ENCODE peak calls at places on chromosomes 3 and 15, in five cellular contexts. S is heart left ventricle; T is stimulated activated CD8-positive, alpha-beta memory T cell treated with anti-CD3 and anti-CD28 coated beads, Interleukin-2, amount 100 ng/mL, for 48 hours; C is activated naive CD8-positive, alpha-beta T cell treated with anti-CD3 and anti-CD28 coated beads, Interleukin-2, amount 50 U/mL, for 24 hours; Z is Right ventricle myocardium superior. L is an unnamed sample.

GRCh38 chr3:58356054-58356453 is 23.4 kb downstream of the PXK start:
- DNase-seq in S (peak; percentile 31), T (no peak), C (no peak), Z (no peak), L (no peak)

GRCh38 chr15:88954431-88955277 is 41.5 kb upstream of the MFGE8 start:
- DNase-seq in S (peak; percentile 76), T (no peak), C (no peak), Z (peak; percentile 63), L (peak; percentile 40)

GRCh38 chr3:37855363-37855970 is 6.2 kb upstream of the CTDSPL start:
- DNase-seq in S (peak; percentile 89), T (peak; percentile 74), C (peak; percentile 85), Z (peak; percentile 93), L (peak; percentile 85)

GRCh38 chr15:64686130-64686735 is 89.2 kb downstream of the RBPMS2 start:
- DNase-seq in S (no peak), T (no peak), C (no peak), Z (no peak), L (no peak)

GRCh38 chr15:70504305-70504951 is 258.9 kb downstream of the UACA start:
- DNase-seq in S (peak; percentile 77), T (no peak), C (peak; percentile 55), Z (peak; percentile 77), L (peak; percentile 72)

GRCh38 chr3:147661916-147662315 is 252.8 kb downstream of the ZIC1 start:
- DNase-seq in S (no peak), T (no peak), C (no peak), Z (no peak), L (no peak)

GRCh38 chr15:75235760-75236729 is 22.1 kb upstream of the GOLGA6C start:
- DNase-seq in S (peak; percentile 60), T (no peak), C (no peak), Z (peak; percentile 66), L (no peak)

GRCh38 chr15:81813215-81813614 is 232.6 kb downstream of the MEX3B start:
- DNase-seq in S (no peak), T (no peak), C (no peak), Z (no peak), L (no peak)

GRCh38 chr3:186258968-186259367 is 103.1 kb downstream of the DGKG start:
- DNase-seq in S (no peak), T (no peak), C (no peak), Z (no peak), L (no peak)

GRCh38 chr3:152460936-152461335 is 192.2 kb downstream of the MBNL1 start:
- DNase-seq in S (no peak), T (no peak), C (no peak), Z (no peak), L (no peak)

GRCh38 chr3:56818156-56818985 is 16.6 kb upstream of the ARHGEF3 start:
- DNase-seq in S (no peak), T (no peak), C (no peak), Z (no peak), L (no peak)

GRCh38 chr15:90955911-90956310 is 1.2 kb downstream of the RCCD1 start:
- DNase-seq in S (no peak), T (no peak), C (no peak), Z (no peak), L (no peak)

GRCh38 chr3:29284578-29284977 is 3.7 kb downstream of the RBMS3 start:
- DNase-seq in S (no peak), T (no peak), C (no peak), Z (no peak), L (no peak)

GRCh38 chr3:113745273-113746068 is 578 bp downstream of the NAA50 start:
- DNase-seq in S (peak; percentile 57), T (peak; percentile 54), C (peak; percentile 70), Z (peak; percentile 54), L (peak; percentile 79)

GRCh38 chr3:126996905-126997304 is 14.0 kb downstream of the PLXNA1 start:
- DNase-seq in S (no peak), T (no peak), C (no peak), Z (no peak), L (no peak)

GRCh38 chr3:46019707-46020106 is 7.6 kb downstream of the XCR1 start:
- DNase-seq in S (no peak), T (peak; percentile 42), C (peak; percentile 49), Z (no peak), L (no peak)

GRCh38 chr3:40725026-40725425 is 200.3 kb downstream of the ZNF621 start:
- DNase-seq in S (no peak), T (no peak), C (no peak), Z (no peak), L (no peak)

GRCh38 chr3:138049157-138049919 is 39.4 kb downstream of the CLDN18 start:
- DNase-seq in S (no peak), T (no peak), C (no peak), Z (no peak), L (no peak)

GRCh38 chr3:102161362-102162006 is 273.3 kb upstream of the ZPLD1 start:
- DNase-seq in S (no peak), T (no peak), C (no peak), Z (no peak), L (no peak)

GRCh38 chr3:141444586-141445285 is 42.1 kb upstream of the RASA2 start:
- DNase-seq in S (no peak), T (no peak), C (no peak), Z (no peak), L (no peak)

GRCh38 chr3:177615015-177615414 is 417.7 kb upstream of the TBL1XR1 start:
- DNase-seq in S (peak; percentile 87), T (no peak), C (no peak), Z (peak; percentile 84), L (peak; percentile 89)

GRCh38 chr3:178948546-178948945 is 123.1 kb downstream of the ZMAT3 start:
- DNase-seq in S (no peak), T (no peak), C (no peak), Z (no peak), L (no peak)

GRCh38 chr15:78306176-78306774 is 6.9 kb upstream of the SKIC8 start:
- DNase-seq in S (no peak), T (no peak), C (no peak), Z (no peak), L (no peak)

GRCh38 chr15:94259121-94259776 is 27.9 kb downstream of the MCTP2 start:
- DNase-seq in S (no peak), T (no peak), C (no peak), Z (no peak), L (no peak)

GRCh38 chr3:159798951-159799350 is 189.7 kb upstream of the IL12A start:
- DNase-seq in S (no peak), T (no peak), C (no peak), Z (no peak), L (no peak)

GRCh38 chr3:66039590-66039887 is 821 bp upstream of the MAGI1 start:
- DNase-seq in S (peak; percentile 63), T (no peak), C (no peak), Z (peak; percentile 65), L (peak; percentile 88)

L was measured in right cardiac atrium.